ENCODE peak calls at places on chromosome 22, in nine cellular contexts. B, T, D, C, M, I, X, K and Z are unnamed samples.

GRCh38 chr22:36540867-36541642 is 12.1 kb upstream of the EIF3D start:
- DNase-seq in B (peak; percentile 24), T (no peak), D (no peak), C (no peak), M (no peak), I (no peak), X (no peak), K (no peak), Z (no peak)

GRCh38 chr22:25780673-25781072 is 38.7 kb downstream of the MYO18B start:
- DNase-seq in B (no peak), T (no peak), D (no peak), C (no peak), M (no peak), I (no peak), X (no peak), K (no peak), Z (no peak)

GRCh38 chr22:44127353-44127752 is 53.4 kb upstream of the PARVG start:
- DNase-seq in B (no peak), T (no peak), D (no peak), C (no peak), M (no peak), I (no peak), X (no peak), K (peak; percentile 38), Z (no peak)

GRCh38 chr22:20439928-20440575 is 2.4 kb upstream of the SCARF2 start:
- DNase-seq in B (no peak), T (no peak), D (no peak), C (no peak), M (no peak), I (no peak), X (no peak), K (peak; percentile 34), Z (no peak)

GRCh38 chr22:43840431-43840830 is 21.9 kb downstream of the SULT4A1 start:
- DNase-seq in B (no peak), T (no peak), D (no peak), C (no peak), M (no peak), I (no peak), X (no peak), K (no peak), Z (no peak)

GRCh38 chr22:42959472-42960145 is 55.3 kb downstream of the PACSIN2 start:
- DNase-seq in B (peak; percentile 83), T (peak; percentile 76), D (peak; percentile 87), C (no peak), M (peak; percentile 43), I (peak; percentile 74), X (peak; percentile 48), K (no peak), Z (peak; percentile 56)

GRCh38 chr22:17952273-17952801 is 72.0 kb downstream of the MICAL3 start:
- DNase-seq in B (no peak), T (peak; percentile 74), D (no peak), C (no peak), M (no peak), I (no peak), X (no peak), K (no peak), Z (no peak)

GRCh38 chr22:38700271-38700788 is 413 bp downstream of the JOSD1 start:
- DNase-seq in B (peak; percentile 74), T (peak; percentile 80), D (peak; percentile 74), C (no peak), M (no peak), I (peak; percentile 68), X (no peak), K (peak; percentile 81), Z (peak; percentile 41)

DNA sequence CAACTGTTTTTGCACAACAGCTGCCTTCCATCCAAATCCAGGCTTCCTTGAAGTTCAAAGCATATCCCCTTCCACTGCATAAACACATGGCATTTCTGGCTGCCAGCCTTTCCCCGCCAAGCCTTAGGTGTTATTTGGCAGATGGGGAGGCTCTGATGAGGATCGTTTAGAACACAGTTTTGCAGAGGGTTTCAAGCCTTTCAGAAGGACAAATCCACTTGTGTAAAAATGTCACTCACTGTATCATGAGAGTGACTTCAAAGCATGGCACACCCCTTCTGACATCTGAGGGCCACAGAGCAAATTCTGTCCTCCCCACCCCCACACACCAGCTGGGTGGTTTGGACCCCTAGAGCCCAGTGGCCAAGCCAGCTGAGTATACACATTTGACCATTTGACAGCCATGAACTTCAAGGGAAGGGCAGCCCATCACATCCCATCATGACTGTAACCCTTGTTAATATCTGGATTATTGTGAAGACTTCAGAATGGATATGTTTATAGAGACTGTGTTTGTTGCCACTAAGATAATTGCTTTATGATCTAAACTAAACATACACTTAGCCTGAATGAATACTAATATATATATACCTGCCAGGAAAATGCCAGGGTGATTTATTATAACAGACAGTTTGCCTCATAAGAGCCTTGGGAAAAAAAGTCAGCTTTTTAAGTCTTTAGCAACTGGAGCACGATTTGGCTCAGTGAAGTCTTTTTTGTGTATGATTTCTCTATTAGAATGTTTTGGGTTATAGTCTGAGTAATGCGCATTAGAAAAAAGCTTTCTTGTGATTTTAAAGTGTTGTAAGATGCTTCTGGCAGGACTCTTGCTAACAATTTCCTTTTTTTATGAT is 31.9 kb downstream of the FBLN1 start:
- DNase-seq in B (no peak), T (no peak), D (no peak), C (no peak), M (no peak), I (no peak), X (peak; percentile 78), K (no peak), Z (no peak)
- H3K27ac ChIP-seq in B (no peak overlapping the region), T (peak overlapping the region; percentile 21), D (no peak overlapping the region), C (no peak overlapping the region), M (no peak overlapping the region), I (no peak overlapping the region), X (peak overlapping the region; percentile 68), K (no peak overlapping the region), Z (peak overlapping the region; percentile 75)

GRCh38 chr22:48574776-48575566 is 1252.7 kb downstream of the BRD1 start:
- DNase-seq in B (peak; percentile 7), T (peak; percentile 22), D (peak; percentile 64), C (peak; percentile 82), M (peak; percentile 79), I (peak; percentile 34), X (no peak), K (peak; percentile 51), Z (no peak)
- TF ChIP-seq CTCF in B (no peak), T (no peak), D (peak; percentile 38), C (peak; percentile 69), M (peak; percentile 81), I (peak; percentile 13), X (no peak), K (no peak), Z (no peak)

DNA sequence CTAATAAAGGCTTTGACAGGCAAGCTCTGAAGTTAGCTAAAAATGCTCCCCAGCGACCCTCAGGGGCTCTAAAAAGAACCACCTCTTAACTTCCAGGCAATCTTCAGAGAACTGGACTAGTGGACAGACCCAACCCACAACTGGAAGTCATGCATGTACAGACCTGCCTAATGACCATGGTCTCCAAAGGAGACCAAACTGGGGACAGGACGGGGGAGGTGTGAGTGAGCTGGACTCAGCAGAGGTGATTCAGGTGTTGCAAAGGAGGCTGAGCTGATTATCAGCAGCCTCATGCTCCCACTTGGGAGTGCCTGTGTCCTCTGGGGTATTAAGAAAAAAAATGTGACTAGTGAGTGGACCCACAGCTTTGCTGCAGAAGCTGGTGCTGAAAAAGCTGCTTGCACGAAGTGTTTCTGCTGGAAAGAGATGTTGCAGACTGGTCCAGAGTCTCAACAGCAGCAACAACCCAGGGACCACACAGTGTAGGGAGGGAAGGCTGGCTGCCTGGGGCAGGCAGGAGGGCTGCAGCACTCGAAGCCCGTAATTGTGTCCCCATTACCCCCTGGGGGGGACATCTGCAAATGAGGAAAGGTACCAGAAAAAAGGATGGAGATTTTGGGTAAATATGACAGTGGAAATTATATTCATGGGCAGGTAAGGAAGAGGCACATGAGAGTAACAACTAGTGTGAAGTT is 35.3 kb downstream of the PITPNB start:
- DNase-seq in B (peak; percentile 47), T (no peak), D (no peak), C (no peak), M (no peak), I (no peak), X (no peak), K (no peak), Z (no peak)
- H3K27ac ChIP-seq in B (no peak overlapping the region), T (no peak overlapping the region), D (no peak overlapping the region), C (no peak overlapping the region), M (no peak overlapping the region), I (no peak overlapping the region), X (no peak overlapping the region), K (no peak overlapping the region), Z (peak overlapping the region; percentile 46)

GRCh38 chr22:22109693-22110466 is 127.3 kb upstream of the TOP3B start:
- DNase-seq in B (no peak), T (no peak), D (no peak), C (no peak), M (no peak), I (no peak), X (no peak), K (no peak), Z (no peak)

GRCh38 chr22:22111267-22111751 is 128.7 kb upstream of the TOP3B start:
- DNase-seq in B (peak; percentile 98), T (no peak), D (no peak), C (no peak), M (peak; percentile 15), I (no peak), X (peak; percentile 77), K (no peak), Z (peak; percentile 89)

GRCh38 chr22:22111983-22112382 is 129.4 kb upstream of the TOP3B start:
- DNase-seq in B (no peak), T (no peak), D (no peak), C (no peak), M (no peak), I (no peak), X (no peak), K (no peak), Z (no peak)

GRCh38 chr22:22112533-22113294 is 130.1 kb upstream of the TOP3B start:
- DNase-seq in B (no peak), T (no peak), D (no peak), C (no peak), M (no peak), I (no peak), X (no peak), K (no peak), Z (no peak)

GRCh38 chr22:22110548-22111266 is 128.1 kb upstream of the TOP3B start:
- DNase-seq in B (peak; percentile 93), T (no peak), D (peak; percentile 34), C (peak; percentile 51), M (peak; percentile 52), I (no peak), X (peak; percentile 26), K (no peak), Z (peak; percentile 74)
- TF ChIP-seq CTCF in B (peak; percentile 79), T (no peak), D (no peak), C (peak; percentile 57), M (no peak), I (no peak), X (peak; percentile 67), K (peak; percentile 25), Z (peak; percentile 69)

DNA sequence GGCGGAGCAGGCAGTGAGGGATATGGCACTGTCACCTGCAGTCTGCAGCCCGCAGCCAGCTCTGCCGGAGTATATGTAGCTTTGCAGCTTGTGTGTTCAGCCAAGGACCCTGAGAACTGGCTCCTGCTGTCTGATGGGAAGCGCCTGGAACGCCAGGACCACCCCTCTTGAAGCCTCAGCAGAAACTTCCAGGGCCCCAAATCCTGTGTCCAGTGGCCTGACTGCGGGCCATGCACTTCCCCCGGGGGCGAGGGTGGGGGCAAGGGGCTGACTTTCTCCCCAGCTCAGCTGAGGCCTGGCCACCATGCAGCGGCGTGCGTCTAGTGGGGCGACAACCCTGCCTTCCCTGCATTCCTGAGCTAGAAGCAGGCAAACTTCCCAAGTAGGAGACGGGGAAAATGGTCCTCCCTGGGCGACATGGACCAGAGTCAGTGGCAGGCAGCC is 32.3 kb downstream of the PISD start:
- DNase-seq in B (no peak), T (no peak), D (no peak), C (no peak), M (no peak), I (no peak), X (no peak), K (no peak), Z (no peak)
- H3K27ac ChIP-seq in B (peak overlapping the region; percentile 66), T (peak overlapping the region; percentile 70), D (peak overlapping the region; percentile 52), C (no peak overlapping the region), M (peak overlapping the region; percentile 92), I (peak overlapping the region; percentile 94), X (peak overlapping the region; percentile 81), K (peak overlapping the region; percentile 83), Z (peak overlapping the region; percentile 76)

GRCh38 chr22:29320546-29320945 is 5.0 kb upstream of the RASL10A start:
- DNase-seq in B (no peak), T (no peak), D (no peak), C (no peak), M (no peak), I (no peak), X (no peak), K (no peak), Z (no peak)
- TF ChIP-seq CTCF in B (no peak), T (no peak), D (no peak), C (peak; percentile 26), M (peak; percentile 13), I (no peak), X (peak; percentile 15), K (no peak), Z (peak; percentile 19)